ENCODE peak calls at places on chromosomes 11 and 22, in ten cellular contexts. K, G, S, V, B, C, U, Y, E and A are unnamed samples.

GRCh38 chr11:69216609-69217008 is 60.9 kb downstream of the SMIM38 start:
- DNase-seq in K (peak; percentile 37), S (no peak), U (peak; percentile 22), G (no peak), Y (peak; percentile 33), E (no peak), C (no peak), B (no peak), V (peak; percentile 30), A (no peak)

GRCh38 chr11:95915051-95915450 is 8.9 kb downstream of the MTMR2 start:
- DNase-seq in B (no peak), Y (no peak), C (no peak), U (no peak), K (no peak), V (no peak), S (peak; percentile 67), G (no peak), E (no peak), A (no peak)

GRCh38 chr11:85756401-85757200 is 54.3 kb downstream of the SYTL2 start:
- DNase-seq in B (peak; percentile 38), E (no peak), U (no peak), C (no peak), G (no peak), K (no peak), S (no peak), Y (no peak), V (peak; percentile 52), A (no peak)

GRCh38 chr11:12457030-12457600 is 79.7 kb downstream of the PARVA start:
- DNase-seq in Y (peak; percentile 20), S (peak; percentile 73), C (no peak), U (peak; percentile 81), V (no peak), E (no peak), G (no peak), K (no peak), B (no peak), A (no peak)

GRCh38 chr22:26673485-26673884 is 16.1 kb downstream of the MIAT start:
- DNase-seq in Y (no peak), B (no peak), C (peak; percentile 13), G (no peak), V (no peak), U (no peak), K (no peak), E (no peak), S (peak; percentile 13), A (no peak)

GRCh38 chr11:31702966-31703365 is 108.2 kb downstream of the PAX6 start:
- DNase-seq in S (peak; percentile 24), G (no peak), B (no peak), E (no peak), V (no peak), Y (no peak), C (no peak), U (peak; percentile 67), K (no peak), A (no peak)

GRCh38 chr22:37244114-37244921 is at the start of gene RAC2:
- DNase-seq in B (peak; percentile 81), Y (peak; percentile 82), V (peak; percentile 75), C (peak; percentile 64), S (peak; percentile 36), U (peak; percentile 57), K (peak; percentile 81), G (peak; percentile 74), E (no peak), A (no peak)

GRCh38 chr11:69981119-69981770 is 96.9 kb upstream of the ANO1 start:
- DNase-seq in Y (peak; percentile 51), C (no peak), V (peak; percentile 6), B (no peak), E (no peak), G (no peak), S (no peak), U (no peak), K (no peak), A (no peak)

GRCh38 chr11:65181569-65182257 is at the start of gene CAPN1:
- DNase-seq in K (peak; percentile 94), S (peak; percentile 90), V (peak; percentile 91), C (peak; percentile 91), G (peak; percentile 84), Y (peak; percentile 92), U (peak; percentile 89), B (peak; percentile 54), E (peak; percentile 61), A (peak; percentile 50)

GRCh38 chr11:4118107-4118506 is 23.5 kb downstream of the RRM1 start:
- DNase-seq in E (no peak), U (peak; percentile 63), G (no peak), S (peak; percentile 31), C (peak; percentile 33), B (no peak), Y (no peak), V (no peak), K (no peak), A (no peak)

GRCh38 chr22:30270841-30271240 is 4.2 kb upstream of the OSM start:
- DNase-seq in G (peak; percentile 70), U (peak; percentile 81), E (no peak), Y (no peak), C (no peak), K (peak; percentile 85), B (no peak), S (peak; percentile 73), V (no peak), A (no peak)

GRCh38 chr22:30582788-30583575 is 8.5 kb upstream of the GAL3ST1 start:
- DNase-seq in B (no peak), K (no peak), C (no peak), E (no peak), U (no peak), S (no peak), G (no peak), Y (peak; percentile 64), V (no peak), A (no peak)

GRCh38 chr11:84899740-84900139 is 727.4 kb downstream of the DLG2 start:
- DNase-seq in E (no peak), V (no peak), Y (peak; percentile 58), K (no peak), C (no peak), B (no peak), G (no peak), U (peak; percentile 5), S (peak; percentile 30), A (peak; percentile 7)

GRCh38 chr11:1693327-1694063 is 3.5 kb upstream of the KRTAP5-6 start:
- DNase-seq in U (peak; percentile 55), V (peak; percentile 87), S (peak; percentile 47), C (peak; percentile 65), B (peak; percentile 63), K (peak; percentile 88), G (peak; percentile 85), Y (peak; percentile 95), E (no peak), A (peak; percentile 9)
- H3K4me3 ChIP-seq in U (no peak overlapping the region), V (peak overlapping the region; percentile 34), S (peak overlapping the region; percentile 37), C (peak overlapping the region; percentile 22), B (peak overlapping the region; percentile 57), K (peak overlapping the region; percentile 35), G (peak overlapping the region; percentile 61), Y (no peak overlapping the region), E (peak overlapping the region; percentile 18), A (peak overlapping the region; percentile 31)

GRCh38 chr22:28800308-28801041 is at the start of gene XBP1:
- DNase-seq in U (peak; percentile 93), G (peak; percentile 94), K (peak; percentile 97), Y (peak; percentile 97), C (peak; percentile 95), E (peak; percentile 56), S (peak; percentile 86), V (peak; percentile 97), B (peak; percentile 84), A (peak; percentile 66)

GRCh38 chr22:28799125-28799833 is 1.1 kb downstream of the XBP1 start:
- DNase-seq in Y (no peak), G (no peak), K (peak; percentile 85), V (no peak), E (peak; percentile 64), S (peak; percentile 87), C (peak; percentile 98), B (no peak), U (peak; percentile 96), A (no peak)

GRCh38 chr22:28799834-28800307 is 498 bp downstream of the XBP1 start:
- DNase-seq in C (peak; percentile 69), G (peak; percentile 80), K (peak; percentile 81), B (no peak), V (peak; percentile 84), S (peak; percentile 24), E (no peak), Y (peak; percentile 78), U (peak; percentile 54), A (no peak)

GRCh38 chr22:28795932-28796856 is 4.2 kb downstream of the XBP1 start:
- DNase-seq in C (no peak), S (no peak), G (no peak), V (no peak), U (no peak), B (no peak), Y (no peak), K (no peak), E (no peak), A (no peak)

DNA sequence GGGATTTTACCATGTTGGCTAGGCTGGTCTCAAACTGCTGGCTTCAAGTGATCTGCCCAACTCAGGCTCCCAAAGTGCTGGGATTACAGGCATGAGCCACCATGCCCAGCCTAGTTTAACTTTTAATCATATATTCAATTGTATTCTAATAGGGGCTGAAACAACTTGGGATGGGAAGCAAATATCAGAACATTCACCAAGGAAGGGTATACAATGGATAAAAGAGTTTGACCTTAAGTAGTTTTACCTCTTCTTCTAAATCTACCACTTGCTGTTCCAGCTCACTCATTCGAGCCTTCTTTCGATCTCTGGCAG is 1.6 kb downstream of the XBP1 start:
- DNase-seq in V (no peak), B (no peak), E (no peak), K (no peak), Y (no peak), U (no peak), S (peak; percentile 11), G (no peak), C (no peak), A (no peak)
- H3K4me3 ChIP-seq in V (peak overlapping the region; percentile 97), B (peak overlapping the region; percentile 79), E (peak overlapping the region; percentile 93), K (peak overlapping the region; percentile 100), Y (peak overlapping the region; percentile 100), U (peak overlapping the region; percentile 91), S (peak overlapping the region; percentile 79), G (peak overlapping the region; percentile 97), C (peak overlapping the region; percentile 97), A (peak overlapping the region; percentile 94)

DNA sequence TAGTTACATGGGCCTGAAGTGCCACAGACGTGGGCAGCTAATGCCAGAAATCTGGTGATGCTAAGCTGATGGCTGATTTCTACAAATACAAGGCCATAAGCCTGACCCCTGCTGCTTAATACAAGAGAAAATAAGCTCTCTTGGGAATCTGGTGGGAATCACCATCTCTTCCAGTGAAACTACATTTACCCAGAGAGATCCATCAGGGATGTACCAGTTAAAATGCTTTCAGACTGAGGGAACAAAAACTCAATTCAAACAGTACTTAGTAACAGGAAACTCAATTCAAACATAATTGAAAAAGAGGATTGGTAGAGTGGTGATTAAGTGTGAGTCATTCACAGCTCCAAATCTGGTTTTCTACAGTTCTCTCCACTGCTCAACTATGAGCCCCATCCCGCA is 1.7 kb upstream of the CAVIN3 start:
- DNase-seq in K (no peak), G (no peak), V (no peak), C (peak; percentile 45), U (peak; percentile 82), S (peak; percentile 11), B (no peak), E (no peak), Y (peak; percentile 50), A (no peak)
- H3K4me3 ChIP-seq in K (no peak overlapping the region), G (peak overlapping the region; percentile 86), V (no peak overlapping the region), C (no peak overlapping the region), U (no peak overlapping the region), S (no peak overlapping the region), B (no peak overlapping the region), E (no peak overlapping the region), Y (peak overlapping the region; percentile 94), A (no peak overlapping the region)

DNA sequence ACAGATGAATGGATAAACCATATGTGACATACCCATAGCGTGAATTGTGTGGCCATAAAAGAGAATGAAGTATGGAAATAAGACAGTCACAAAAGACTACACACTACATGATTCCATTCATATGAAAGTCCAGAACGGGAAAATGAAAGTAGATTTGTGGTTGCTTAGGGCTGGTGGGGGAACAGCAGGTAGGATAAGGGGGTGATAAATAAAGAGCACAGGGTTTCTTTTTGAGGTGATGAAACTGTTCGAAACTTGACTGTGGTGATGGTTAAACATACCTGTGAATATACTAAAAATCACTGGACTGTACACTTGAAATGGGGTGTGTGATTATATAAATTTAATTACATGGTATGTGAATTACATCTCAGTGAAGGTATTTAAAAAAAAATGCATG is 16.9 kb downstream of the TMEM123 start:
- DNase-seq in G (no peak), B (no peak), V (no peak), E (no peak), C (no peak), S (no peak), K (no peak), Y (no peak), U (no peak), A (no peak)
- H3K4me3 ChIP-seq in G (no peak overlapping the region), B (no peak overlapping the region), V (no peak overlapping the region), E (no peak overlapping the region), C (no peak overlapping the region), S (no peak overlapping the region), K (no peak overlapping the region), Y (peak overlapping the region; percentile 45), U (no peak overlapping the region), A (no peak overlapping the region)